ENCODE peak calls at places on chromosomes 3 and 15, in six cellular contexts. I is endothelial cell of umbilical vein, N is fibroblast of villous mesenchyme, X is dorsolateral prefrontal cortex, T is cardiac fibroblast, K is AG09309. W is an unnamed sample.

GRCh38 chr15:96428742-96429141 is 98.2 kb downstream of the NR2F2 start:
- DNase-seq in I (peak; percentile 58), N (peak; percentile 82), X (no peak), T (peak; percentile 92), K (peak; percentile 87), W (peak; percentile 97)

GRCh38 chr15:71079208-71080044 is 35.8 kb upstream of the THSD4 start:
- DNase-seq in I (no peak), N (peak; percentile 50), X (no peak), T (peak; percentile 91), K (peak; percentile 88), W (peak; percentile 80)

GRCh38 chr15:79192462-79193036 is 90.0 kb upstream of the ANKRD34C start:
- DNase-seq in I (no peak), N (no peak), X (no peak), T (peak; percentile 6), K (peak; percentile 20), W (no peak)

GRCh38 chr3:151156618-151157216 is 46.3 kb downstream of the GPR171 start:
- DNase-seq in I (peak; percentile 59), N (peak; percentile 58), X (no peak), T (peak; percentile 74), K (no peak), W (peak; percentile 45)

GRCh38 chr15:81341351-81341750 is 17.4 kb upstream of the STARD5 start:
- DNase-seq in I (no peak), N (no peak), X (no peak), T (no peak), K (no peak), W (no peak)

GRCh38 chr15:82847703-82848102 is 38.3 kb downstream of the WHAMM start:
- DNase-seq in I (no peak), N (no peak), X (no peak), T (no peak), K (no peak), W (no peak)

GRCh38 chr3:161271646-161272045 is 50.5 kb downstream of the NMD3 start:
- DNase-seq in I (no peak), N (no peak), X (no peak), T (no peak), K (no peak), W (no peak)

GRCh38 chr3:122306622-122306953 is 18.5 kb upstream of the CSTA start:
- DNase-seq in I (no peak), N (no peak), X (no peak), T (no peak), K (no peak), W (no peak)

GRCh38 chr3:106114848-106115247 is 246.0 kb upstream of the CBLB start:
- DNase-seq in I (no peak), N (peak; percentile 83), X (no peak), T (peak; percentile 76), K (no peak), W (peak; percentile 32)

GRCh38 chr3:183937601-183938286 is 53.1 kb upstream of the PARL start:
- DNase-seq in I (no peak), N (no peak), X (no peak), T (no peak), K (no peak), W (peak; percentile 23)

GRCh38 chr15:70589221-70589620 is 174.1 kb downstream of the UACA start:
- DNase-seq in I (no peak), N (peak; percentile 57), X (no peak), T (peak; percentile 65), K (peak; percentile 88), W (peak; percentile 66)

GRCh38 chr3:179655236-179655635 is 2.4 kb downstream of the USP13 start:
- DNase-seq in I (no peak), N (no peak), X (no peak), T (no peak), K (no peak), W (no peak)

GRCh38 chr3:160312014-160312624 is 86.9 kb downstream of the C3orf80 start:
- DNase-seq in I (no peak), N (no peak), X (no peak), T (no peak), K (no peak), W (no peak)

GRCh38 chr3:195064300-195064931 is 206.5 kb downstream of the XXYLT1 start:
- DNase-seq in I (no peak), N (no peak), X (no peak), T (no peak), K (no peak), W (no peak)

GRCh38 chr3:18424862-18425640 is at the start of gene SATB1:
- DNase-seq in I (peak; percentile 48), N (peak; percentile 30), X (peak; percentile 72), T (peak; percentile 75), K (no peak), W (peak; percentile 50)

GRCh38 chr15:76127880-76128279 is 68.1 kb downstream of the TMEM266 start:
- DNase-seq in I (no peak), N (no peak), X (no peak), T (no peak), K (no peak), W (no peak)

GRCh38 chr15:101127503-101128076 is 124.3 kb downstream of the CHSY1 start:
- DNase-seq in I (peak; percentile 94), N (peak; percentile 95), X (peak; percentile 55), T (peak; percentile 96), K (peak; percentile 88), W (peak; percentile 82)

GRCh38 chr15:25763206-25763880 is 99.8 kb downstream of the ATP10A start:
- DNase-seq in I (no peak), N (no peak), X (no peak), T (no peak), K (no peak), W (no peak)

GRCh38 chr15:70469651-70470555 is 293.5 kb downstream of the UACA start:
- DNase-seq in I (no peak), N (no peak), X (peak; percentile 23), T (no peak), K (no peak), W (no peak)

GRCh38 chr3:178195824-178196223 is 340.4 kb upstream of the KCNMB2 start:
- DNase-seq in I (no peak), N (peak; percentile 40), X (no peak), T (peak; percentile 46), K (peak; percentile 21), W (peak; percentile 71)

GRCh38 chr3:153069598-153069997 is 92.4 kb upstream of the RAP2B start:
- DNase-seq in I (no peak), N (no peak), X (no peak), T (no peak), K (no peak), W (no peak)

GRCh38 chr3:64152100-64152499 is 73.2 kb downstream of the PRICKLE2 start:
- DNase-seq in I (no peak), N (peak; percentile 94), X (no peak), T (peak; percentile 90), K (peak; percentile 59), W (peak; percentile 70)

GRCh38 chr3:145739926-145740325 is 421.1 kb downstream of the PLOD2 start:
- DNase-seq in I (no peak), N (no peak), X (no peak), T (no peak), K (no peak), W (no peak)

GRCh38 chr3:177320765-177321247 is 123.5 kb upstream of the TBL1XR1 start:
- DNase-seq in I (peak; percentile 83), N (peak; percentile 70), X (no peak), T (peak; percentile 71), K (no peak), W (no peak)

GRCh38 chr15:43406192-43406591 is 35.3 kb downstream of the TUBGCP4 start:
- DNase-seq in I (no peak), N (no peak), X (no peak), T (peak; percentile 8), K (no peak), W (no peak)

DNA sequence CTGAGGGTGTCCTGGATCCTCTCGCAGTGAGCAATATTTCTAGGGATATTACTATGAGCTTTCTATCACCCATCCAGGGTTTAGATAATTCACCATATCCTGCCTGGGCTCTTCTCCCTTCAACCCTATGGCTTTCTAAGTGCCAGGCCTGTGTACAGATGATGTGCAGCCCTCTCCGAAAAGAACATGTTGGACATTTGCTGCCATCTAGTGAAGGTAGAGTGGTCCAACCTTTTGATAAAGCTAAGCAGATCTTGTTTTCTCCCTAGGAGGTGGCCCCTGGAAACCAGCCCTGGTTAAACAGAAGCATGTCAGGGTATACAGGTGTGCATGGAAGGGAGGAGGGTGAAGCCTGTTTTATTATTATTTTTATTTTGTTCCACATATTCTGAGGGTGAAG is 27.9 kb upstream of the SCN10A start:
- DNase-seq in I (peak; percentile 71), N (peak; percentile 71), X (no peak), T (peak; percentile 83), K (peak; percentile 38), W (peak; percentile 65)
- TF ChIP-seq CTCF in I (peak; percentile 52), N (peak; percentile 70), X (peak; percentile 42), T (peak; percentile 64), K (peak; percentile 60), W (peak; percentile 71)

GRCh38 chr3:19734453-19734852 is 199.6 kb downstream of the EFHB start:
- DNase-seq in I (no peak), N (no peak), X (no peak), T (no peak), K (no peak), W (no peak)

GRCh38 chr3:19739504-19739903 is 194.5 kb downstream of the EFHB start:
- DNase-seq in I (no peak), N (no peak), X (no peak), T (no peak), K (no peak), W (no peak)

DNA sequence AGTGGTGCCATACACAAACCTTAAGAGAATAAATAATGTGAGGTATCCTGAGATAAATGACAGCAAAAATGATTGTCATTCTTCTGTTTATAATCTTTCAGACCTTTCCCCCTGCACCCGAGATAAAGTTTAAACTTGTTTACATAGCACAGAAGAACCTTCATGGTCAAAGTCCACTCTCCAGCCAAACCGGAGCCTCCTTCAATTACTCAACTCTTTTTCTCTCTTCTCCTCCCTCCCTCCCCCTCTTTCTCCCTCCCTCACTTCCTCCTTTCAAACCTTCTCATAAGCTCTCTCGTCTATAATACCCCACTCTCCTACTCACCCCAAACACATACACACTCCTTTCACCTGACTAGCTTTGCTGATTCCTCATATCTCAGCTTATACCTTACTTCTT is 198.9 kb downstream of the EFHB start:
- DNase-seq in I (no peak), N (no peak), X (no peak), T (no peak), K (no peak), W (no peak)
- TF ChIP-seq CTCF in I (no peak), N (no peak), X (no peak), T (no peak), K (no peak), W (no peak)

GRCh38 chr15:40743466-40743865 is 11.6 kb downstream of the RMDN3 start:
- DNase-seq in I (no peak), N (no peak), X (no peak), T (no peak), K (no peak), W (no peak)

GRCh38 chr15:40737048-40737447 is 18.0 kb downstream of the RMDN3 start:
- DNase-seq in I (no peak), N (no peak), X (no peak), T (no peak), K (no peak), W (no peak)

GRCh38 chr15:40736575-40736974 is 18.5 kb downstream of the RMDN3 start:
- DNase-seq in I (no peak), N (no peak), X (no peak), T (no peak), K (no peak), W (no peak)

GRCh38 chr15:40739042-40739441 is 16.0 kb downstream of the RMDN3 start:
- DNase-seq in I (no peak), N (no peak), X (no peak), T (no peak), K (no peak), W (no peak)

GRCh38 chr15:40739854-40740253 is 15.2 kb downstream of the RMDN3 start:
- DNase-seq in I (no peak), N (no peak), X (no peak), T (no peak), K (no peak), W (no peak)
- TF ChIP-seq CTCF in I (no peak), N (no peak), X (no peak), T (no peak), K (no peak), W (no peak)

GRCh38 chr3:116318370-116318769 is 126.9 kb downstream of the LSAMP start:
- DNase-seq in I (no peak), N (no peak), X (no peak), T (no peak), K (no peak), W (no peak)
- TF ChIP-seq CTCF in I (no peak), N (no peak), X (no peak), T (no peak), K (no peak), W (no peak)